ENCODE peak calls at places on chromosomes 16 and 17, in ten cellular contexts. Q is foreskin fibroblast, L is AG04450, W is uterus, G is choroid plexus epithelial cell, U is GM06990, Y is GM12864, C is fibroblast of mammary gland, Z is AG09319, J is WTC11. K is an unnamed sample.

GRCh38 chr16:2267913-2268666 is at the start of gene RNPS1:
- DNase-seq in Q (peak), L (peak), W (peak), G (peak), U (peak), Y (peak), C (peak), Z (peak), J (peak), K (peak)

GRCh38 chr17:28807925-28808641 is 34.5 kb downstream of the FAM222B start:
- DNase-seq in Q (peak), L (peak), W (peak), G (peak), U (no peak), Y (peak), C (peak), Z (peak), J (no peak), K (peak)

GRCh38 chr17:29162909-29163341 is 17.3 kb downstream of the MYO18A start:
- DNase-seq in Q (no peak), L (no peak), W (peak), G (no peak), U (no peak), Y (no peak), C (peak), Z (no peak), J (no peak), K (no peak)

GRCh38 chr17:41695954-41696720 is 7.5 kb downstream of the EIF1 start:
- DNase-seq in Q (peak), L (no peak), W (peak), G (peak), U (no peak), Y (peak), C (peak), Z (peak), J (peak), K (peak)

GRCh38 chr16:83023640-83024039 is 396.9 kb downstream of the CDH13 start:
- DNase-seq in Q (no peak), L (no peak), W (no peak), G (peak), U (no peak), Y (no peak), C (no peak), Z (no peak), J (no peak), K (peak)

GRCh38 chr17:65698381-65699061 is 137.1 kb upstream of the AXIN2 start:
- DNase-seq in Q (peak), L (peak), W (no peak), G (peak), U (no peak), Y (no peak), C (peak), Z (no peak), J (no peak), K (peak)

GRCh38 chr17:9900744-9901143 is 4.3 kb downstream of the RCVRN start:
- DNase-seq in Q (peak), L (no peak), W (peak), G (no peak), U (no peak), Y (no peak), C (peak), Z (no peak), J (no peak), K (peak)

GRCh38 chr16:48609453-48610023 is 442 bp downstream of the N4BP1 start:
- DNase-seq in Q (peak), L (no peak), W (peak), G (peak), U (peak), Y (no peak), C (peak), Z (peak), J (peak), K (peak)

GRCh38 chr16:8866118-8866883 is 2.5 kb downstream of the CARHSP1 start:
- DNase-seq in Q (peak), L (no peak), W (peak), G (peak), U (no peak), Y (no peak), C (peak), Z (no peak), J (peak), K (peak)

GRCh38 chr16:74724820-74725549 is 24.3 kb upstream of the MLKL start:
- DNase-seq in Q (peak), L (peak), W (no peak), G (peak), U (no peak), Y (no peak), C (peak), Z (no peak), J (no peak), K (peak)

GRCh38 chr16:3283525-3284447 is 495 bp downstream of the ZNF263 start:
- DNase-seq in Q (peak), L (no peak), W (peak), G (peak), U (peak), Y (no peak), C (no peak), Z (no peak), J (peak), K (peak)

GRCh38 chr17:652310-652709 is 62.3 kb downstream of the VPS53 start:
- DNase-seq in Q (no peak), L (no peak), W (peak), G (no peak), U (no peak), Y (no peak), C (peak), Z (no peak), J (no peak), K (peak)

GRCh38 chr16:19583665-19584300 is 28.3 kb downstream of the VPS35L start:
- DNase-seq in Q (peak), L (peak), W (no peak), G (peak), U (no peak), Y (peak), C (peak), Z (no peak), J (peak), K (peak)

GRCh38 chr16:31183432-31184428 is 3.8 kb downstream of the FUS start:
- DNase-seq in Q (no peak), L (no peak), W (no peak), G (peak), U (no peak), Y (no peak), C (no peak), Z (no peak), J (no peak), K (no peak)

GRCh38 chr16:86087561-86088230 is 188.7 kb downstream of the IRF8 start:
- DNase-seq in Q (no peak), L (no peak), W (no peak), G (no peak), U (no peak), Y (no peak), C (no peak), Z (no peak), J (no peak), K (no peak)

DNA sequence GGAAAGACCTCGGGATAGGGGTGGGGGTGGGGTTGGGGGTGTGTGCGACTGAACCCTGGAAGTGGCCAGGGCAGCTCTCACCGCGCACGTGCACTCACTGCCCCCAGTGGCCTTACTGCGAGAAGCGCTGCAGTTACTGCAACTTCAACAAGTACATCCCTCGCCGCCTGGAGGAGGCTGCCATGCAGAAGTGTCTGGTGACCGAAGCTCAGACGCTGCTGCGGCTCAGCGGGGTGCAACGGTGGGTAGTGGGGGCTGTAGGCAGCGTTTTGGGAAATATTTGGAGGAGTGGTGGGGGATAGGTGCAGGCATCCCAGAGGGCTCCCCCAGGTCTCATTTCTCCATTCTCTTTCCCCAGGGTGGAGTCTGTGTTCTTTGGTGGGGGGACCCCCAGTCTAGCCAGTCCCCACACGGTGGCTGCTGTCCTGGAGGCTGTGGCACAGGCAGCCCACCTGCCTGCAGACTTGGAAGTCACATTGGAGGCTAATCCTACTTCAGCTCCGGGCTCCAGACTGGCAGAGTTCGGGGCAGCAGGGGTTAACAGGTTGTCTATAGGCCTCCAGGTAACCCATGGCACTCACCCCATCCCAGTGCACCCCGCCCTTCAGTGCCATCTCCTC is 972 bp downstream of the RSAD1 start:
- DNase-seq in Q (peak), L (peak), W (peak), G (peak), U (peak), Y (peak), C (peak), Z (peak), J (peak), K (peak)
- TF ChIP-seq CTCF in Q (peak), L (peak), W (no peak), G (peak), U (peak), Y (peak), C (peak), Z (peak), J (no peak), K (peak)

GRCh38 chr17:81990836-81991683 is 13.6 kb downstream of the ASPSCR1 start:
- DNase-seq in Q (no peak), L (no peak), W (no peak), G (no peak), U (peak), Y (no peak), C (no peak), Z (no peak), J (no peak), K (no peak)

GRCh38 chr17:81995463-81996231 is 18.2 kb downstream of the ASPSCR1 start:
- DNase-seq in Q (no peak), L (no peak), W (no peak), G (no peak), U (no peak), Y (no peak), C (no peak), Z (no peak), J (peak), K (no peak)

GRCh38 chr17:81994593-81995462 is 17.4 kb downstream of the ASPSCR1 start:
- DNase-seq in Q (no peak), L (no peak), W (no peak), G (peak), U (no peak), Y (no peak), C (no peak), Z (no peak), J (peak), K (no peak)

GRCh38 chr17:81993726-81994592 is 16.5 kb downstream of the ASPSCR1 start:
- DNase-seq in Q (no peak), L (no peak), W (no peak), G (no peak), U (peak), Y (no peak), C (no peak), Z (no peak), J (peak), K (no peak)

GRCh38 chr17:81991684-81992513 is 14.5 kb downstream of the ASPSCR1 start:
- DNase-seq in Q (peak), L (no peak), W (no peak), G (peak), U (peak), Y (no peak), C (peak), Z (no peak), J (peak), K (peak)
- TF ChIP-seq CTCF in Q (no peak), L (no peak), W (no peak), G (no peak), U (no peak), Y (no peak), C (no peak), Z (no peak), J (no peak), K (no peak)

GRCh38 chr16:76768316-76768715 is 422.7 kb upstream of the MON1B start:
- DNase-seq in Q (no peak), L (no peak), W (no peak), G (no peak), U (no peak), Y (no peak), C (no peak), Z (no peak), J (no peak), K (no peak)
- TF ChIP-seq CTCF in Q (no peak), L (no peak), W (no peak), G (no peak), U (no peak), Y (no peak), C (no peak), Z (no peak), J (no peak), K (no peak)

DNA sequence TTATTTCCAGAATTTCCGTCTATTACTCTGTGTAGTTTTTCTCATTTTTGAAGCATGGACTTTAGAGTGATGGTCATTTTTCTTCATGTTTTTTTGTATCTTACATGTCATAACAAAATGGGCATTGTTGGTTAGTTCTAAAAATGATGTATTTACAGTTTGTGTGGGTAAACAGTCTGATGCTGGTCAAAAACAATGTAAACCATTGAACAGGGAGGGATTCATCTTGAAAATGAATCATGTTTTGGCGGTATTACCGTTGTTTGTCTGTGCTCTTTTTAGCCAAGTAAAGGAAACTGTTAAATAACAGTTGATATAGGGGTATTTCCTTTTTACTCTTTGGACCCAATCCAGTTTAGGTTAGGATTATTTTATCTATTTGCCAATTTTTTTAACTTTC is 315.8 kb downstream of the BCAS3 start:
- DNase-seq in Q (no peak), L (no peak), W (no peak), G (no peak), U (no peak), Y (no peak), C (no peak), Z (no peak), J (no peak), K (no peak)
- TF ChIP-seq CTCF in Q (no peak), L (no peak), W (no peak), G (no peak), U (no peak), Y (no peak), C (no peak), Z (no peak), J (no peak), K (no peak)

GRCh38 chr16:87808108-87808507 is 42.3 kb upstream of the KLHDC4 start:
- DNase-seq in Q (no peak), L (no peak), W (no peak), G (no peak), U (no peak), Y (no peak), C (no peak), Z (no peak), J (no peak), K (no peak)

GRCh38 chr16:87809150-87809902 is 43.5 kb upstream of the KLHDC4 start:
- DNase-seq in Q (no peak), L (no peak), W (no peak), G (no peak), U (peak), Y (peak), C (no peak), Z (no peak), J (no peak), K (peak)

GRCh38 chr16:87815567-87815966 is 49.8 kb upstream of the KLHDC4 start:
- DNase-seq in Q (no peak), L (no peak), W (no peak), G (no peak), U (no peak), Y (no peak), C (no peak), Z (no peak), J (no peak), K (no peak)

GRCh38 chr16:87816507-87817100 is 50.8 kb upstream of the KLHDC4 start:
- DNase-seq in Q (no peak), L (no peak), W (no peak), G (no peak), U (no peak), Y (no peak), C (no peak), Z (no peak), J (no peak), K (no peak)

GRCh38 chr16:87812200-87812656 is 46.4 kb upstream of the KLHDC4 start:
- DNase-seq in Q (no peak), L (no peak), W (no peak), G (no peak), U (no peak), Y (no peak), C (no peak), Z (no peak), J (no peak), K (no peak)
- TF ChIP-seq CTCF in Q (no peak), L (no peak), W (no peak), G (no peak), U (no peak), Y (no peak), C (no peak), Z (no peak), J (no peak), K (no peak)

DNA sequence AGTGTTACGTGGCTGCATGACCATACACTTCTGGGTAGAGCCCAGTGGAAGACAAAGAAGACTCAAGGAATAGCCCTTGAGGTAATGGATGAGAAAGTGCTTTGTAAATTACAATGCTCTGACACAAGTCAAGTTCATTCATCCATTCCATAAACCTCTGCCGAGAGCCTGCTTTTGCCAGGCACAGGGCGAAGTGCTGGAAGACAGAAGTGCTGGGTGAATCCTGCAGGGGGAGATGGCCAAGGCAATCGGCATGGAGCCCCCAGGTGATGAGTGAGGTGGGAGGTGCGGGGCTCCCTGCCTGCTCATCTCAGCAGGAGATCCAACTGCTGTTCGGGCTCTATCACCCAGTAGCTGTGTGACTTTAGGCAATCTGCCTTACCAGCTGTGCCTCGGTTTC is 2.8 kb upstream of the SOCS3 start:
- DNase-seq in Q (no peak), L (no peak), W (no peak), G (no peak), U (no peak), Y (no peak), C (no peak), Z (no peak), J (no peak), K (no peak)
- TF ChIP-seq CTCF in Q (peak), L (peak), W (no peak), G (peak), U (no peak), Y (peak), C (no peak), Z (no peak), J (no peak), K (peak)